ENCODE peak calls at places on chromosomes 7 and 10, in seven cellular contexts. U is BJ, L is neural crest cell, K is ascending aorta, T is brain microvascular endothelial cell, Q is astrocyte of the cerebellum, R is uterus. P is an unnamed sample.

GRCh38 chr10:115093286-115093775 is at the start of gene ATRNL1:
- DNase-seq in U (no peak), Q (no peak), L (peak; percentile 56), T (no peak), R (no peak), K (no peak), P (no peak)

GRCh38 chr10:69292449-69292848 is 14.2 kb downstream of the HK1 start:
- DNase-seq in T (no peak), Q (no peak), R (no peak), K (no peak), L (no peak), U (no peak), P (no peak)

GRCh38 chr7:98107313-98107691 is 640 bp downstream of the LMTK2 start:
- DNase-seq in R (no peak), Q (no peak), T (no peak), K (no peak), L (no peak), U (no peak), P (no peak)

GRCh38 chr7:39130740-39131538 is 153.2 kb downstream of the POU6F2 start:
- DNase-seq in U (no peak), L (no peak), T (no peak), R (no peak), Q (no peak), K (no peak), P (no peak)

GRCh38 chr10:118753331-118753730 is 1.4 kb downstream of the CACUL1 start:
- DNase-seq in T (peak; percentile 17), R (no peak), Q (no peak), L (no peak), K (no peak), U (no peak), P (no peak)

GRCh38 chr7:108114117-108114841 is 15.9 kb downstream of the LAMB4 start:
- DNase-seq in Q (no peak), U (no peak), L (no peak), K (no peak), T (no peak), R (no peak), P (no peak)

GRCh38 chr7:25831901-25832411 is 320.0 kb upstream of the NFE2L3 start:
- DNase-seq in R (no peak), K (no peak), Q (no peak), L (no peak), U (no peak), T (no peak), P (no peak)

GRCh38 chr10:63586048-63586447 is 64.8 kb downstream of the REEP3 start:
- DNase-seq in Q (no peak), K (no peak), R (no peak), U (no peak), T (no peak), L (no peak), P (no peak)

GRCh38 chr10:44834131-44834530 is 77.0 kb upstream of the TMEM72 start:
- DNase-seq in L (no peak), K (no peak), Q (no peak), R (no peak), U (no peak), T (no peak), P (no peak)

GRCh38 chr7:28192786-28193581 is 12.4 kb upstream of the JAZF1 start:
- DNase-seq in Q (no peak), K (no peak), U (no peak), T (peak; percentile 43), R (no peak), L (no peak), P (no peak)

GRCh38 chr10:125017547-125018298 is 75.8 kb downstream of the ZRANB1 start:
- DNase-seq in L (no peak), T (no peak), K (no peak), R (no peak), Q (no peak), U (no peak), P (no peak)

GRCh38 chr7:127504715-127505114 is 80.7 kb downstream of the GCC1 start:
- DNase-seq in R (no peak), U (no peak), K (no peak), Q (no peak), T (no peak), L (peak; percentile 2), P (no peak)

GRCh38 chr7:28224172-28224571 is 43.6 kb upstream of the JAZF1 start:
- DNase-seq in U (no peak), K (no peak), T (no peak), R (no peak), Q (no peak), L (no peak), P (no peak)

GRCh38 chr10:124517466-124517865 is 55.8 kb downstream of the LHPP start:
- DNase-seq in T (no peak), R (no peak), Q (no peak), L (no peak), K (no peak), U (no peak), P (no peak)

GRCh38 chr10:70773965-70774809 is 11.0 kb downstream of the TBATA start:
- DNase-seq in Q (no peak), U (no peak), K (no peak), R (no peak), L (no peak), T (no peak), P (no peak)

GRCh38 chr10:78852856-78853255 is 215.9 kb upstream of the ZMIZ1 start:
- DNase-seq in L (no peak), U (no peak), T (no peak), Q (no peak), R (no peak), K (no peak), P (no peak)

GRCh38 chr10:31467791-31468535 is 148.9 kb downstream of the ZEB1 start:
- DNase-seq in R (no peak), U (no peak), L (no peak), T (no peak), K (no peak), Q (no peak), P (no peak)

GRCh38 chr10:132249232-132249724 is 58.5 kb downstream of the STK32C start:
- DNase-seq in L (no peak), K (no peak), Q (no peak), U (no peak), R (no peak), T (no peak), P (no peak)

GRCh38 chr7:117124585-117125220 is 171.4 kb downstream of the ST7 start:
- DNase-seq in L (no peak), Q (peak; percentile 82), U (peak; percentile 66), T (peak; percentile 99), R (peak; percentile 47), K (peak; percentile 60), P (peak; percentile 61)

GRCh38 chr10:11861811-11862210 is 38.7 kb downstream of the PROSER2 start:
- DNase-seq in T (no peak), U (no peak), L (no peak), Q (no peak), R (no peak), K (no peak), P (no peak)

GRCh38 chr10:95567903-95568630 is 6.9 kb upstream of the SORBS1 start:
- DNase-seq in Q (no peak), R (no peak), U (no peak), L (no peak), K (no peak), T (no peak), P (no peak)

GRCh38 chr10:102418612-102419560 is at the start of gene PSD:
- DNase-seq in T (no peak), L (peak; percentile 44), K (no peak), Q (no peak), R (no peak), U (no peak), P (no peak)

GRCh38 chr7:137798073-137798763 is 48.6 kb downstream of the DGKI start:
- DNase-seq in K (no peak), R (no peak), L (no peak), U (no peak), T (no peak), Q (no peak), P (no peak)

GRCh38 chr10:1654811-1655356 is 82.4 kb downstream of the ADARB2 start:
- DNase-seq in Q (no peak), T (no peak), K (no peak), L (no peak), U (no peak), R (no peak), P (no peak)

GRCh38 chr7:33946094-33946699 is 40.9 kb downstream of the BMPER start:
- DNase-seq in T (no peak), K (no peak), L (no peak), U (no peak), Q (no peak), R (no peak), P (no peak)

GRCh38 chr10:78856421-78856820 is 212.3 kb upstream of the ZMIZ1 start:
- DNase-seq in R (no peak), L (no peak), Q (no peak), K (no peak), U (no peak), T (no peak), P (no peak)

GRCh38 chr7:142420554-142421362 is 162.9 kb upstream of the PRSS58 start:
- DNase-seq in Q (no peak), K (no peak), T (peak; percentile 43), R (no peak), U (no peak), L (no peak), P (no peak)
- TF ChIP-seq CTCF in Q (peak; percentile 72), K (no peak), T (peak; percentile 82), R (no peak), U (peak; percentile 69), L (no peak), P (no peak)

DNA sequence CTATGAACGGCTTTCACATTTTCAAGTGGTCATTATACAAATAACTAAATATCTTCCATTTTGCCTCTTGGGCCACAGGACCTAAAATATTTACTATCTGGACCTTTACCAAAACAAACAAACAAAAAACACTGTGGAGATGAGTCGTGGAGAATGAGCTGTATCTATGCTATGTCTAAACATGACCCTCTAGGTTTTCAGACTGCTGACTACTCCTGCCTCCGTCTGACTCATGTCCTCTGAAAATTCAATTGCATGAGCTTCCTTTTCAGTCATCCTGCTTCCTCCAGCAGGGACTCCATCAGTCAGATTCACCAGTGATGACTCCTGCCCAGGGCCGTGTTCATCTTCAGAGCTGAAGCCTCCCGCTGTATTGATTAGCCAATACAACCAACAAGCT is 96.8 kb downstream of the COL28A1 start:
- DNase-seq in L (no peak), T (peak; percentile 97), K (no peak), R (no peak), U (peak; percentile 95), Q (peak; percentile 53), P (no peak)
- TF ChIP-seq CTCF in L (no peak), T (peak; percentile 35), K (no peak), R (no peak), U (peak; percentile 11), Q (no peak), P (no peak)

GRCh38 chr10:22436893-22437619 is 91.8 kb downstream of the SPAG6 start:
- DNase-seq in L (peak; percentile 89), Q (peak; percentile 81), T (peak; percentile 84), U (no peak), R (peak; percentile 91), K (peak; percentile 43), P (peak; percentile 67)
- TF ChIP-seq CTCF in L (peak; percentile 37), Q (no peak), T (no peak), U (peak; percentile 13), R (no peak), K (no peak), P (no peak)

GRCh38 chr10:32909461-32909860 is 48.6 kb downstream of the ITGB1 start:
- DNase-seq in U (no peak), R (no peak), T (no peak), K (no peak), Q (no peak), L (no peak), P (no peak)
- TF ChIP-seq CTCF in U (no peak), R (no peak), T (no peak), K (no peak), Q (no peak), L (no peak), P (no peak)

GRCh38 chr10:2978111-2978510 is 89.2 kb upstream of the PFKP start:
- DNase-seq in R (no peak), Q (peak; percentile 55), L (no peak), T (no peak), K (no peak), U (no peak), P (no peak)
- TF ChIP-seq CTCF in R (peak; percentile 57), Q (peak; percentile 68), L (peak; percentile 84), T (peak; percentile 67), K (no peak), U (peak; percentile 67), P (no peak)